ENCODE peak calls at places on chromosomes 1 and 21, in five cellular contexts. A is IMR-90, K is HepG2, M is SK-N-SH, E is A549. S is an unnamed sample.

GRCh38 chr1:198681831-198682756 is 43.3 kb downstream of the PTPRC start:
- DNase-seq in A (peak), M (peak), E (no peak), K (no peak), S (peak)

GRCh38 chr1:248823517-248824001 is 2.2 kb downstream of the SH3BP5L start:
- DNase-seq in M (no peak), E (no peak), K (no peak), A (peak), S (no peak)

GRCh38 chr1:160665330-160666078 is 18.7 kb upstream of the SLAMF1 start:
- DNase-seq in E (no peak), A (no peak), K (no peak), M (no peak), S (peak)

GRCh38 chr1:46181343-46182260 is 5.3 kb upstream of the P3R3URF start:
- DNase-seq in K (no peak), M (no peak), A (peak), E (no peak), S (no peak)

GRCh38 chr1:155226910-155227260 is 18.4 kb downstream of the MTX1 start:
- DNase-seq in A (peak), K (peak), M (peak), E (peak), S (peak)

GRCh38 chr1:151157067-151157531 is 650 bp downstream of the TNFAIP8L2 start:
- DNase-seq in K (no peak), M (no peak), A (no peak), E (no peak), S (no peak)

GRCh38 chr1:77134359-77134758 is 84.9 kb downstream of the PIGK start:
- DNase-seq in E (no peak), A (peak), K (peak), M (no peak), S (no peak)

GRCh38 chr1:30514945-30515344 is 208.4 kb downstream of the MATN1 start:
- DNase-seq in E (no peak), A (no peak), K (no peak), M (no peak), S (no peak)

GRCh38 chr1:107748529-107748928 is 216.5 kb downstream of the VAV3 start:
- DNase-seq in M (peak), K (peak), A (peak), E (peak), S (no peak)

GRCh38 chr1:11617314-11617713 is 36.9 kb downstream of the FBXO2 start:
- DNase-seq in M (no peak), E (peak), K (no peak), A (no peak), S (no peak)

GRCh38 chr1:51189421-51190073 is 46.5 kb upstream of the RNF11 start:
- DNase-seq in E (peak), K (peak), M (peak), A (peak), S (peak)

GRCh38 chr1:236524142-236524891 is 535 bp downstream of the LGALS8 start:
- DNase-seq in M (peak), E (peak), A (peak), K (peak), S (peak)

GRCh38 chr1:157040802-157041201 is 4.7 kb downstream of the ARHGEF11 start:
- DNase-seq in A (peak), E (no peak), K (no peak), M (no peak), S (no peak)

GRCh38 chr21:33441489-33442477 is 38.0 kb downstream of the TMEM50B start:
- DNase-seq in E (peak), M (no peak), A (peak), K (no peak), S (peak)

GRCh38 chr1:79226963-79227362 is 220.4 kb upstream of the ADGRL4 start:
- DNase-seq in A (no peak), E (no peak), M (no peak), K (no peak), S (no peak)

GRCh38 chr1:31405578-31406245 is 7.3 kb upstream of the SERINC2 start:
- DNase-seq in M (no peak), E (no peak), K (no peak), A (no peak), S (no peak)

GRCh38 chr1:207848234-207848633 is 62.7 kb downstream of the CD34 start:
- DNase-seq in E (peak), A (peak), K (peak), M (no peak), S (no peak)

GRCh38 chr1:198437352-198437751 is 103.1 kb downstream of the ATP6V1G3 start:
- DNase-seq in A (peak), E (no peak), K (no peak), M (no peak), S (no peak)

GRCh38 chr1:156204686-156205085 is 8.1 kb upstream of the PMF1 start:
- DNase-seq in K (no peak), E (no peak), A (no peak), M (no peak), S (no peak)

GRCh38 chr1:2981981-2982614 is 39.2 kb upstream of the ACTRT2 start:
- DNase-seq in E (no peak), M (no peak), K (no peak), A (no peak), S (no peak)

GRCh38 chr1:212791261-212791675 is 309 bp downstream of the NSL1 start:
- DNase-seq in E (peak), K (no peak), A (peak), M (no peak), S (no peak)

GRCh38 chr1:102757363-102757762 is 351.0 kb downstream of the COL11A1 start:
- DNase-seq in K (no peak), A (no peak), E (no peak), M (peak), S (no peak)

GRCh38 chr1:161185732-161186311 is 8.5 kb upstream of the B4GALT3 start:
- DNase-seq in K (no peak), M (no peak), E (no peak), A (no peak), S (no peak)

GRCh38 chr1:183887826-183888819 is 83.2 kb downstream of the RGL1 start:
- DNase-seq in K (no peak), E (no peak), M (no peak), A (peak), S (no peak)

GRCh38 chr1:174114788-174115448 is 44.4 kb upstream of the RABGAP1L start:
- DNase-seq in K (peak), A (peak), E (peak), M (peak), S (peak)

DNA sequence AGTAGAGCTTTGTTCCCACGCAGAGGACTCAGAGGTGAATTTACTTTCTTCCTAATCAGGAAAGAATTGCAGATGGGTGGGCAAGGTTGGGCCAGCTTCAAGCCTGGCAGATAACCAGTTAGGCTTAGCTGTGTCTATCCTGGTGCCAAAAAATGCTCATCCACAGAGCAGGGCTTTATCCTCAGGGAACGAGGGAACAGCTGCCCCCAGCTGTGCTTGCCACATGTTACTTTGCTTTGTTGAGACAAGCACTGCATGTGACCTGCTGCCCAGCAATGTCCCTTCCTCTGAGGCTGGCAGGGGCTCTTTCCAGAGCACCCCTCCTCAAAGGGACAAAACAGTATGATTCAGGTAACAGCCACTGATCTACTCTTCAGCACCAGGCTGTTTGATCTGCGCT is 505.1 kb upstream of the USP24 start:
- DNase-seq in A (peak), K (no peak), E (no peak), M (peak), S (no peak)
- TF ChIP-seq SMC3 in A (no peak), K (no peak), E (no peak), M (no peak), S (no peak)

GRCh38 chr1:237832803-237833202 is 57.9 kb downstream of the ZP4 start:
- DNase-seq in M (no peak), A (no peak), E (no peak), K (no peak), S (no peak)
- TF ChIP-seq SMC3 in M (no peak), A (no peak), E (no peak), K (no peak), S (no peak)

GRCh38 chr1:41838266-41838665 is 80.5 kb downstream of the HIVEP3 start:
- DNase-seq in K (no peak), A (no peak), E (no peak), M (no peak), S (no peak)
- TF ChIP-seq SMC3 in K (no peak), A (no peak), E (no peak), M (no peak), S (no peak)

GRCh38 chr1:87763498-87763897 is 434.8 kb downstream of the LMO4 start:
- DNase-seq in K (no peak), A (peak), E (no peak), M (no peak), S (no peak)
- TF ChIP-seq SMC3 in K (no peak), A (no peak), E (no peak), M (no peak), S (no peak)

GRCh38 chr21:26949830-26950229 is 17.1 kb downstream of the ADAMTS5 start:
- DNase-seq in K (no peak), A (no peak), M (no peak), E (no peak), S (no peak)

GRCh38 chr21:26948194-26948593 is 18.7 kb downstream of the ADAMTS5 start:
- DNase-seq in A (peak), M (no peak), E (no peak), K (no peak), S (no peak)

GRCh38 chr21:26946744-26947446 is 20.0 kb downstream of the ADAMTS5 start:
- DNase-seq in M (no peak), K (no peak), E (no peak), A (no peak), S (no peak)

GRCh38 chr21:26943916-26944315 is 23.0 kb downstream of the ADAMTS5 start:
- DNase-seq in K (no peak), M (no peak), E (no peak), A (no peak), S (no peak)

DNA sequence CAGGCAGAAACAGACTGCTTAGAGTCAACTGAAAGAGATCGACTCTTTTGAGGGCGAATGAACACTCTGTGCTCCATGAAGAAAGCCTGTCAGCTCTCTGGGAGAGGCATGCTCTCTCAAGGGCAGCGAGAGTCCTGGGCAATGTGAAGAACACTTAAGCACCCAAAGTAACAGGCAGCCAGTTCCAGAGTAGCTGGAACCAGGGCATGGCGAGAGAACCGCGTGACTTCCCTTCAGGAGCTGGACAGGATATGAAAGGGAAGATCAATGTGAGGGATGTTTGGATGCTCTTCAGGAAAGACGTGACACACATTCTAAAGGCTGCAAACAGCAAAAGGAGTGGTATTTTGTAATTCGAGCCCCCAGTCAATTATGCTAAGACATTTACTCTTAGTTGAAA is 21.0 kb downstream of the ADAMTS5 start:
- DNase-seq in A (no peak), E (no peak), K (no peak), M (no peak), S (no peak)
- TF ChIP-seq SMC3 in A (no peak), E (no peak), K (no peak), M (no peak), S (no peak)

GRCh38 chr1:221606216-221606615 is 135.7 kb downstream of the DUSP10 start:
- DNase-seq in E (no peak), A (no peak), K (no peak), M (no peak), S (no peak)

GRCh38 chr1:221605569-221605968 is 136.3 kb downstream of the DUSP10 start:
- DNase-seq in E (no peak), K (no peak), A (no peak), M (no peak), S (no peak)

GRCh38 chr1:221604948-221605347 is 136.9 kb downstream of the DUSP10 start:
- DNase-seq in A (peak), E (no peak), K (no peak), M (no peak), S (no peak)

GRCh38 chr1:221601166-221601565 is 140.7 kb downstream of the DUSP10 start:
- DNase-seq in E (no peak), M (no peak), A (no peak), K (no peak), S (no peak)

GRCh38 chr1:221602866-221603265 is 139.0 kb downstream of the DUSP10 start:
- DNase-seq in M (no peak), A (peak), E (peak), K (no peak), S (no peak)
- TF ChIP-seq SMC3 in M (no peak), A (no peak), E (no peak), K (no peak), S (no peak)

GRCh38 chr1:158084336-158084735 is 90.9 kb downstream of the KIRREL1 start:
- DNase-seq in A (no peak), K (no peak), E (no peak), M (no peak), S (no peak)
- TF ChIP-seq SMC3 in A (no peak), K (no peak), E (no peak), M (no peak), S (no peak)

GRCh38 chr1:27142464-27142863 is 12.5 kb downstream of the SLC9A1 start:
- DNase-seq in A (no peak), E (no peak), K (no peak), M (no peak), S (no peak)

GRCh38 chr1:27145934-27146354 is 9.0 kb downstream of the SLC9A1 start:
- DNase-seq in M (no peak), A (peak), K (no peak), E (peak), S (peak)

GRCh38 chr1:27143408-27143807 is 11.5 kb downstream of the SLC9A1 start:
- DNase-seq in A (peak), K (no peak), M (no peak), E (no peak), S (peak)

GRCh38 chr1:27144920-27145661 is 9.8 kb downstream of the SLC9A1 start:
- DNase-seq in E (no peak), M (no peak), A (peak), K (no peak), S (no peak)

GRCh38 chr1:27144349-27144748 is 10.6 kb downstream of the SLC9A1 start:
- DNase-seq in M (no peak), E (no peak), A (no peak), K (no peak), S (no peak)
- TF ChIP-seq SMC3 in M (no peak), E (no peak), A (no peak), K (no peak), S (no peak)

GRCh38 chr1:40390857-40391256 is 17.3 kb downstream of the SMAP2 start:
- DNase-seq in K (no peak), E (no peak), A (no peak), M (no peak), S (no peak)

GRCh38 chr1:40391688-40392145 is 18.2 kb downstream of the SMAP2 start:
- DNase-seq in M (no peak), E (no peak), A (no peak), K (no peak), S (no peak)

GRCh38 chr1:40389234-40389815 is 15.8 kb downstream of the SMAP2 start:
- DNase-seq in K (no peak), A (no peak), M (no peak), E (no peak), S (no peak)

GRCh38 chr1:40392206-40392605 is 18.7 kb downstream of the SMAP2 start:
- DNase-seq in K (no peak), A (peak), E (no peak), M (no peak), S (no peak)

GRCh38 chr1:40389871-40390560 is 16.5 kb downstream of the SMAP2 start:
- DNase-seq in K (peak), E (peak), M (no peak), A (peak), S (no peak)
- TF ChIP-seq SMC3 in K (no peak), E (no peak), M (no peak), A (no peak), S (no peak)

S was measured in K562.